ENCODE peak calls at places on chromosomes 5 and 9, in ten cellular contexts. W is AG08395, Q is KBM-7, F is GDM1, P is kidney, T is iPS-NIHi11, D is epithelial cell of esophagus, A is T-helper 2 cell, I is omental fat pad, B is T1000. G is an unnamed sample.

GRCh38 chr9:137030528-137030927 is 1.4 kb downstream of the FUT7 start:
- DNase-seq in W (no peak), Q (peak), F (peak), P (no peak), T (no peak), D (no peak), A (no peak), I (no peak), B (no peak), G (no peak)

GRCh38 chr9:71858812-71859211 is 52.2 kb downstream of the ABHD17B start:
- DNase-seq in W (no peak), Q (no peak), F (no peak), P (no peak), T (no peak), D (peak), A (no peak), I (no peak), B (no peak), G (no peak)

GRCh38 chr5:2996248-2996647 is 244.8 kb upstream of the IRX2 start:
- DNase-seq in W (no peak), Q (no peak), F (no peak), P (no peak), T (no peak), D (no peak), A (no peak), I (no peak), B (no peak), G (peak)

GRCh38 chr5:172830876-172831662 is 3.0 kb upstream of the ERGIC1 start:
- DNase-seq in W (peak), Q (no peak), F (no peak), P (no peak), T (no peak), D (peak), A (no peak), I (no peak), B (peak), G (peak)

GRCh38 chr9:134887219-134887618 is 6.6 kb downstream of the FCN2 start:
- DNase-seq in W (no peak), Q (no peak), F (no peak), P (no peak), T (no peak), D (no peak), A (no peak), I (no peak), B (no peak), G (no peak)

GRCh38 chr9:33170464-33171156 is 3.5 kb upstream of the B4GALT1 start:
- DNase-seq in W (no peak), Q (peak), F (peak), P (peak), T (peak), D (peak), A (no peak), I (no peak), B (no peak), G (peak)

GRCh38 chr5:88675758-88676636 is 207.0 kb downstream of the MEF2C start:
- DNase-seq in W (no peak), Q (no peak), F (no peak), P (peak), T (peak), D (peak), A (no peak), I (no peak), B (no peak), G (no peak)

GRCh38 chr5:9198399-9198798 is 347.5 kb downstream of the SEMA5A start:
- DNase-seq in W (peak), Q (no peak), F (no peak), P (no peak), T (no peak), D (peak), A (no peak), I (no peak), B (no peak), G (peak)

GRCh38 chr5:69492391-69493234 is at the start of gene OCLN:
- DNase-seq in W (no peak), Q (peak), F (no peak), P (peak), T (peak), D (peak), A (no peak), I (no peak), B (no peak), G (peak)

GRCh38 chr5:3304346-3304745 is 291.3 kb upstream of the IRX1 start:
- DNase-seq in W (no peak), Q (no peak), F (no peak), P (no peak), T (no peak), D (no peak), A (no peak), I (no peak), B (no peak), G (no peak)

GRCh38 chr9:8160787-8161186 is 361.2 kb upstream of the DMAC1 start:
- DNase-seq in W (no peak), Q (no peak), F (no peak), P (no peak), T (no peak), D (no peak), A (no peak), I (no peak), B (no peak), G (no peak)

GRCh38 chr9:119689879-119690278 is 320.6 kb upstream of the BRINP1 start:
- DNase-seq in W (no peak), Q (peak), F (no peak), P (no peak), T (peak), D (peak), A (no peak), I (no peak), B (no peak), G (peak)

GRCh38 chr5:36861820-36862219 is 14.7 kb upstream of the NIPBL start:
- DNase-seq in W (no peak), Q (no peak), F (no peak), P (no peak), T (no peak), D (no peak), A (no peak), I (no peak), B (no peak), G (no peak)

GRCh38 chr9:214488-215448 is at the start of gene DOCK8:
- DNase-seq in W (no peak), Q (peak), F (peak), P (peak), T (peak), D (peak), A (peak), I (no peak), B (no peak), G (peak)

GRCh38 chr5:124888050-124888506 is 141.6 kb upstream of the ZNF608 start:
- DNase-seq in W (no peak), Q (no peak), F (no peak), P (no peak), T (peak), D (no peak), A (no peak), I (no peak), B (no peak), G (no peak)